ENCODE peak calls at places on chromosomes 6 and 20, in ten cellular contexts. One of them, this sample, is unnamed.

GRCh38 chr6:124255296-124255695 is 451.6 kb downstream of the NKAIN2 start:
- DNase-seq in fibroblast of lung: no peak
- DNase-seq in AG04450: no peak
- DNase-seq in transverse colon: no peak
- DNase-seq in right atrium auricular region: no peak
- DNase-seq in astrocyte of the cerebellum: no peak
- DNase-seq in ovary: no peak
- DNase-seq in fibroblast of the aortic adventitia: no peak
- DNase-seq in cardiac muscle cell: no peak
- DNase-seq in NB4: no peak
- DNase-seq in this sample: no peak

GRCh38 chr6:145789443-145789842 is 25.2 kb downstream of the FBXO30 start:
- DNase-seq in fibroblast of lung: peak; percentile 88
- DNase-seq in AG04450: peak; percentile 13
- DNase-seq in NB4: no peak
- DNase-seq in cardiac muscle cell: peak; percentile 23
- DNase-seq in right atrium auricular region: no peak
- DNase-seq in fibroblast of the aortic adventitia: peak; percentile 36
- DNase-seq in ovary: no peak
- DNase-seq in transverse colon: no peak
- DNase-seq in astrocyte of the cerebellum: no peak
- DNase-seq in this sample: no peak

GRCh38 chr6:39881851-39882566 is 52.3 kb downstream of the MOCS1 start:
- DNase-seq in right atrium auricular region: no peak
- DNase-seq in ovary: no peak
- DNase-seq in cardiac muscle cell: peak; percentile 90
- DNase-seq in astrocyte of the cerebellum: peak; percentile 77
- DNase-seq in NB4: no peak
- DNase-seq in transverse colon: no peak
- DNase-seq in fibroblast of lung: peak; percentile 83
- DNase-seq in AG04450: peak; percentile 70
- DNase-seq in fibroblast of the aortic adventitia: peak; percentile 96
- DNase-seq in this sample: no peak

GRCh38 chr6:72032056-72032455 is 145.7 kb downstream of the RIMS1 start:
- DNase-seq in right atrium auricular region: no peak
- DNase-seq in transverse colon: no peak
- DNase-seq in cardiac muscle cell: no peak
- DNase-seq in fibroblast of lung: no peak
- DNase-seq in fibroblast of the aortic adventitia: no peak
- DNase-seq in NB4: no peak
- DNase-seq in ovary: no peak
- DNase-seq in AG04450: no peak
- DNase-seq in astrocyte of the cerebellum: no peak
- DNase-seq in this sample: peak; percentile 87

GRCh38 chr6:44428682-44429081 is 41.2 kb downstream of the CDC5L start:
- DNase-seq in fibroblast of the aortic adventitia: peak; percentile 40
- DNase-seq in astrocyte of the cerebellum: no peak
- DNase-seq in transverse colon: no peak
- DNase-seq in right atrium auricular region: no peak
- DNase-seq in cardiac muscle cell: no peak
- DNase-seq in AG04450: no peak
- DNase-seq in fibroblast of lung: no peak
- DNase-seq in ovary: no peak
- DNase-seq in NB4: no peak
- DNase-seq in this sample: no peak

GRCh38 chr6:47836639-47837038 is 54.8 kb downstream of the OPN5 start:
- DNase-seq in fibroblast of lung: no peak
- DNase-seq in fibroblast of the aortic adventitia: no peak
- DNase-seq in astrocyte of the cerebellum: no peak
- DNase-seq in cardiac muscle cell: no peak
- DNase-seq in AG04450: no peak
- DNase-seq in NB4: no peak
- DNase-seq in transverse colon: no peak
- DNase-seq in ovary: no peak
- DNase-seq in right atrium auricular region: no peak
- DNase-seq in this sample: no peak

GRCh38 chr6:16496982-16497823 is 258.8 kb downstream of the GMPR start:
- DNase-seq in transverse colon: no peak
- DNase-seq in cardiac muscle cell: peak; percentile 55
- DNase-seq in NB4: no peak
- DNase-seq in ovary: no peak
- DNase-seq in astrocyte of the cerebellum: no peak
- DNase-seq in fibroblast of the aortic adventitia: peak; percentile 58
- DNase-seq in AG04450: no peak
- DNase-seq in right atrium auricular region: no peak
- DNase-seq in fibroblast of lung: peak; percentile 28
- DNase-seq in this sample: no peak

GRCh38 chr20:24970743-24971142 is 21.7 kb downstream of the CST7 start:
- DNase-seq in ovary: no peak
- DNase-seq in cardiac muscle cell: no peak
- DNase-seq in astrocyte of the cerebellum: no peak
- DNase-seq in AG04450: no peak
- DNase-seq in fibroblast of lung: no peak
- DNase-seq in fibroblast of the aortic adventitia: no peak
- DNase-seq in right atrium auricular region: peak; percentile 34
- DNase-seq in NB4: no peak
- DNase-seq in transverse colon: no peak
- DNase-seq in this sample: no peak

GRCh38 chr6:145904878-145905277 is 59.3 kb downstream of the SHPRH start:
- DNase-seq in fibroblast of the aortic adventitia: no peak
- DNase-seq in transverse colon: peak; percentile 12
- DNase-seq in right atrium auricular region: no peak
- DNase-seq in AG04450: no peak
- DNase-seq in fibroblast of lung: no peak
- DNase-seq in cardiac muscle cell: no peak
- DNase-seq in NB4: no peak
- DNase-seq in ovary: no peak
- DNase-seq in astrocyte of the cerebellum: no peak
- DNase-seq in this sample: no peak

GRCh38 chr20:37518606-37519507 is 2.2 kb upstream of the NNAT start:
- DNase-seq in transverse colon: peak; percentile 30
- DNase-seq in right atrium auricular region: no peak
- DNase-seq in cardiac muscle cell: no peak
- DNase-seq in AG04450: no peak
- DNase-seq in fibroblast of lung: no peak
- DNase-seq in NB4: no peak
- DNase-seq in ovary: no peak
- DNase-seq in fibroblast of the aortic adventitia: no peak
- DNase-seq in astrocyte of the cerebellum: no peak
- DNase-seq in this sample: no peak

GRCh38 chr6:89670935-89671565 is 32.5 kb upstream of the LYRM2 start:
- DNase-seq in astrocyte of the cerebellum: no peak
- DNase-seq in right atrium auricular region: no peak
- DNase-seq in fibroblast of lung: no peak
- DNase-seq in AG04450: no peak
- DNase-seq in NB4: no peak
- DNase-seq in cardiac muscle cell: no peak
- DNase-seq in ovary: no peak
- DNase-seq in fibroblast of the aortic adventitia: no peak
- DNase-seq in transverse colon: no peak
- DNase-seq in this sample: no peak

GRCh38 chr20:5356921-5357320 is 40.2 kb upstream of the PROKR2 start:
- DNase-seq in fibroblast of lung: no peak
- DNase-seq in transverse colon: no peak
- DNase-seq in astrocyte of the cerebellum: no peak
- DNase-seq in cardiac muscle cell: no peak
- DNase-seq in AG04450: no peak
- DNase-seq in NB4: no peak
- DNase-seq in right atrium auricular region: no peak
- DNase-seq in ovary: no peak
- DNase-seq in fibroblast of the aortic adventitia: no peak
- DNase-seq in this sample: no peak

GRCh38 chr20:57782631-57783041 is 72.8 kb upstream of the PMEPA1 start:
- DNase-seq in NB4: peak; percentile 38
- DNase-seq in fibroblast of the aortic adventitia: no peak
- DNase-seq in ovary: no peak
- DNase-seq in transverse colon: no peak
- DNase-seq in AG04450: no peak
- DNase-seq in fibroblast of lung: no peak
- DNase-seq in right atrium auricular region: no peak
- DNase-seq in astrocyte of the cerebellum: no peak
- DNase-seq in cardiac muscle cell: no peak
- DNase-seq in this sample: no peak

GRCh38 chr20:63056236-63057132 is 49.7 kb upstream of the BHLHE23 start:
- DNase-seq in fibroblast of the aortic adventitia: no peak
- DNase-seq in astrocyte of the cerebellum: no peak
- DNase-seq in transverse colon: peak; percentile 24
- DNase-seq in right atrium auricular region: no peak
- DNase-seq in NB4: peak; percentile 56
- DNase-seq in ovary: no peak
- DNase-seq in cardiac muscle cell: peak; percentile 31
- DNase-seq in AG04450: no peak
- DNase-seq in fibroblast of lung: no peak
- DNase-seq in this sample: no peak

GRCh38 chr20:10217517-10218410 is 866 bp upstream of the SNAP25 start:
- DNase-seq in astrocyte of the cerebellum: peak; percentile 95
- DNase-seq in fibroblast of lung: peak; percentile 99
- DNase-seq in transverse colon: peak; percentile 13
- DNase-seq in AG04450: peak; percentile 90
- DNase-seq in right atrium auricular region: peak; percentile 83
- DNase-seq in fibroblast of the aortic adventitia: peak; percentile 68
- DNase-seq in ovary: peak; percentile 87
- DNase-seq in NB4: peak; percentile 11
- DNase-seq in cardiac muscle cell: peak; percentile 99
- DNase-seq in this sample: peak; percentile 63

GRCh38 chr6:79031821-79032590 is 46.0 kb downstream of the PHIP start:
- DNase-seq in astrocyte of the cerebellum: peak; percentile 89
- DNase-seq in transverse colon: no peak
- DNase-seq in fibroblast of the aortic adventitia: peak; percentile 67
- DNase-seq in ovary: no peak
- DNase-seq in NB4: no peak
- DNase-seq in fibroblast of lung: peak; percentile 87
- DNase-seq in AG04450: peak; percentile 42
- DNase-seq in cardiac muscle cell: peak; percentile 77
- DNase-seq in right atrium auricular region: no peak
- DNase-seq in this sample: no peak

DNA sequence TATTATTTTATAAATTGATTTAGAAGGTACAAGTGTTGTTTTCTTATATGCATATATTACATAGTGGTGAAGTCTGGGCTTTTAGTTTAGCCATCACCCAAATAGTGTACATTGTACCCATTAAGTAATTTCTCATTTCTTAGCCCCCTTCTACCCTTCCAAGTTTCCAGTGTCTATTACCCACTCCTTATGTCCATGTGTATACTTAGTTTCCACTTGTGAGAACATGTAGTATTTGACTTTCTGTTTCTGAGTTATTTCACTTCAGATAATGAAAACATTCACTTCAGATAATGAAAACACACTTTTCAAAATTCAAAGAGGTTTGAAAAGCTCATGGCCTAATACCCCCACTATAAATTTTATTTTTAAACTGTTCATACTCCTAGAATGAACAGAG is 14.5 kb downstream of the DEFB125 start:
- DNase-seq in astrocyte of the cerebellum: no peak
- DNase-seq in cardiac muscle cell: no peak
- DNase-seq in ovary: no peak
- DNase-seq in transverse colon: no peak
- DNase-seq in NB4: no peak
- DNase-seq in right atrium auricular region: no peak
- DNase-seq in AG04450: no peak
- DNase-seq in fibroblast of lung: no peak
- DNase-seq in fibroblast of the aortic adventitia: no peak
- DNase-seq in this sample: no peak
- H3K4me3 ChIP-seq in astrocyte of the cerebellum: no peak overlapping the region
- H3K4me3 ChIP-seq in cardiac muscle cell: no peak overlapping the region
- H3K4me3 ChIP-seq in ovary: no peak overlapping the region
- H3K4me3 ChIP-seq in transverse colon: no peak overlapping the region
- H3K4me3 ChIP-seq in NB4: no peak overlapping the region
- H3K4me3 ChIP-seq in right atrium auricular region: no peak overlapping the region
- H3K4me3 ChIP-seq in AG04450: no peak overlapping the region
- H3K4me3 ChIP-seq in fibroblast of lung: no peak overlapping the region
- H3K4me3 ChIP-seq in fibroblast of the aortic adventitia: no peak overlapping the region
- H3K4me3 ChIP-seq in this sample: no peak overlapping the region

DNA sequence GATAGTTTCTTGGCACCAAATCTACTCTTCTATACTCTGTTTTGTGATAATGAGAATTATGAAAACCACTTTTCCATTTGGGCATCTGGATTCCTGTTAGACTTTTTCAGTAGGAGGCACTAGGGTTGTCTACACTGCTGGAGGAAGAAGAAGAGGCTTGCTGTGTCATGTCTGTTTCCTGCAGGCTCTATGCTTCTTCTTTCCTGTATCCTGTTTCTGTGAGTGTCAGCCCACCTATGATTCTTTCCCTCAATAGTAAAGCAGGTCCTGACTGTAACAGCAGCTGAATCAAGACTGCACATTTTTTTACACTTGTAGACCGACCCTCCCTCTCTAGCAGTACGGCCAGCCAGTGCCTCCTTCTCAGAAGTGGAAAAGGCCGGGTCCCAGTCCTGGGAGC is 603.9 kb downstream of the HDGFL1 start:
- DNase-seq in ovary: no peak
- DNase-seq in NB4: peak; percentile 4
- DNase-seq in AG04450: no peak
- DNase-seq in cardiac muscle cell: peak; percentile 23
- DNase-seq in transverse colon: no peak
- DNase-seq in fibroblast of the aortic adventitia: no peak
- DNase-seq in right atrium auricular region: no peak
- DNase-seq in astrocyte of the cerebellum: no peak
- DNase-seq in fibroblast of lung: no peak
- DNase-seq in this sample: peak; percentile 55
- TF ChIP-seq CTCF in ovary: no peak
- TF ChIP-seq CTCF in NB4: no peak
- TF ChIP-seq CTCF in AG04450: no peak
- TF ChIP-seq CTCF in cardiac muscle cell: no peak
- TF ChIP-seq CTCF in transverse colon: no peak
- TF ChIP-seq CTCF in fibroblast of the aortic adventitia: no peak
- TF ChIP-seq CTCF in right atrium auricular region: no peak
- TF ChIP-seq CTCF in astrocyte of the cerebellum: no peak
- TF ChIP-seq CTCF in fibroblast of lung: no peak
- TF ChIP-seq CTCF in this sample: no peak

DNA sequence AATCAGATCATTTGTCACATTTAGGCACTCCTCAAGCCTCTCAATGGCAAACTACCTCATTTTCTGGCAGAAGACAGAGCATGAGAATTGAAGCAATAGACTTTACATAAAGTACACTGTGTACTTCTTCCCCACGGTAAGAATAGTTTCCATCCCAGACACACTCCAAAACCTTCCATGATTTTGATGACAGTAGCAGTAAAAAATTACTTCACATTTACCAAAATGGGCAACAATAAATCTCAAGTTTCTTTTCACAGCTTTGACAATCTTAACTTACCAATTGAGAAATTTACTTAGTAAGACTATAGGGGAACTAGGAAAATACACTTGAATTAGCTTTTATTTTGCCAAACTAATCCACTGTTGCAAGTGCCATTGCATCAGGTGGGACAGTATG is 353.8 kb downstream of the HAO1 start:
- DNase-seq in fibroblast of lung: no peak
- DNase-seq in NB4: no peak
- DNase-seq in right atrium auricular region: no peak
- DNase-seq in ovary: no peak
- DNase-seq in fibroblast of the aortic adventitia: no peak
- DNase-seq in AG04450: no peak
- DNase-seq in cardiac muscle cell: no peak
- DNase-seq in astrocyte of the cerebellum: no peak
- DNase-seq in transverse colon: no peak
- DNase-seq in this sample: no peak
- H3K4me3 ChIP-seq in fibroblast of lung: no peak overlapping the region
- H3K4me3 ChIP-seq in NB4: no peak overlapping the region
- H3K4me3 ChIP-seq in right atrium auricular region: no peak overlapping the region
- H3K4me3 ChIP-seq in ovary: no peak overlapping the region
- H3K4me3 ChIP-seq in fibroblast of the aortic adventitia: no peak overlapping the region
- H3K4me3 ChIP-seq in AG04450: no peak overlapping the region
- H3K4me3 ChIP-seq in cardiac muscle cell: no peak overlapping the region
- H3K4me3 ChIP-seq in astrocyte of the cerebellum: no peak overlapping the region
- H3K4me3 ChIP-seq in transverse colon: no peak overlapping the region
- H3K4me3 ChIP-seq in this sample: no peak overlapping the region

GRCh38 chr6:130760006-130760405 is 67.2 kb upstream of the SMLR1 start:
- DNase-seq in right atrium auricular region: no peak
- DNase-seq in NB4: no peak
- DNase-seq in ovary: no peak
- DNase-seq in astrocyte of the cerebellum: peak; percentile 15
- DNase-seq in AG04450: no peak
- DNase-seq in fibroblast of the aortic adventitia: peak; percentile 66
- DNase-seq in cardiac muscle cell: peak; percentile 54
- DNase-seq in fibroblast of lung: peak; percentile 61
- DNase-seq in transverse colon: no peak
- DNase-seq in this sample: peak; percentile 60
- TF ChIP-seq CTCF in right atrium auricular region: no peak
- TF ChIP-seq CTCF in NB4: peak; percentile 35
- TF ChIP-seq CTCF in ovary: no peak
- TF ChIP-seq CTCF in astrocyte of the cerebellum: peak; percentile 72
- TF ChIP-seq CTCF in AG04450: peak; percentile 78
- TF ChIP-seq CTCF in fibroblast of the aortic adventitia: peak; percentile 71
- TF ChIP-seq CTCF in cardiac muscle cell: peak; percentile 69
- TF ChIP-seq CTCF in fibroblast of lung: peak; percentile 73
- TF ChIP-seq CTCF in transverse colon: peak; percentile 32
- TF ChIP-seq CTCF in this sample: peak; percentile 79